ENCODE peak calls at places on chromosomes 2 and 18, in eight cellular contexts. T is stimulated activated CD4-positive, alpha-beta T cell treated with anti-CD3 and anti-CD28 coated beads, Interleukin-2, amount 100 ng/mL, for 24 hours; S is fibroblast of lung; C is HL-60; X is aorta; U is amniotic stem cell; K is activated CD4-positive, alpha-beta T cell treated with anti-CD3 and anti-CD28 coated beads for 1 hour; E is EH. R is an unnamed sample.

GRCh38 chr18:9828794-9829712 is 56.7 kb upstream of the TXNDC2 start:
- DNase-seq in X (no peak), U (no peak), E (no peak), T (no peak), K (no peak), C (no peak), S (no peak), R (no peak)

GRCh38 chr2:232432598-232433184 is 23.3 kb upstream of the ALPI start:
- DNase-seq in E (no peak), K (no peak), U (no peak), S (no peak), X (no peak), T (no peak), C (no peak), R (no peak)

GRCh38 chr18:35059280-35059927 is 18.2 kb downstream of the MAPRE2 start:
- DNase-seq in X (no peak), S (no peak), T (no peak), C (no peak), U (no peak), K (no peak), E (no peak), R (no peak)

GRCh38 chr18:10088734-10089133 is 174.9 kb downstream of the VAPA start:
- DNase-seq in K (no peak), X (no peak), T (no peak), C (no peak), E (no peak), S (no peak), U (no peak), R (no peak)

GRCh38 chr2:125313806-125314205 is 1288.7 kb downstream of the CNTNAP5 start:
- DNase-seq in X (no peak), T (no peak), K (no peak), S (no peak), E (no peak), U (no peak), C (no peak), R (no peak)

GRCh38 chr2:177710003-177710411 is 317.4 kb downstream of the AGPS start:
- DNase-seq in E (no peak), T (no peak), U (no peak), S (no peak), X (no peak), C (no peak), K (no peak), R (no peak)

GRCh38 chr18:74303936-74304335 is 11.7 kb upstream of the C18orf63 start:
- DNase-seq in S (peak), C (no peak), T (no peak), E (peak), X (no peak), K (no peak), U (no peak), R (no peak)

GRCh38 chr2:106030287-106031268 is 163.5 kb downstream of the UXS1 start:
- DNase-seq in X (no peak), S (peak), K (no peak), C (peak), E (peak), T (peak), U (no peak), R (peak)

GRCh38 chr2:98810588-98810928 is 79.6 kb upstream of the MGAT4A start:
- DNase-seq in X (no peak), E (no peak), T (no peak), U (no peak), S (no peak), K (no peak), C (no peak), R (no peak)

GRCh38 chr2:143574069-143574468 is 444.9 kb downstream of the ARHGAP15 start:
- DNase-seq in U (no peak), T (no peak), S (no peak), C (no peak), E (no peak), X (no peak), K (no peak), R (no peak)

GRCh38 chr2:151853070-151853758 is 25.0 kb upstream of the ARL5A start:
- DNase-seq in X (no peak), T (no peak), E (no peak), C (no peak), U (no peak), K (no peak), S (no peak), R (no peak)